ENCODE peak calls at places on chromosomes 1 and 21, in eight cellular contexts. Y is colonic mucosa, C is AG09319, F is astrocyte of the cerebellum, M is K562, B is esophagus muscularis mucosa, G is LNCaP clone FGC, Q is AG10803. T is an unnamed sample.

GRCh38 chr21:40618216-40618615 is 228.7 kb downstream of the DSCAM start:
- DNase-seq in C (no peak), M (no peak), Q (no peak), Y (no peak), G (no peak), B (no peak), F (no peak), T (no peak)

GRCh38 chr1:61746768-61747167 is 4.5 kb downstream of the PATJ start:
- DNase-seq in B (no peak), Q (peak; percentile 42), F (no peak), C (peak; percentile 3), M (no peak), G (no peak), Y (no peak), T (no peak)

GRCh38 chr1:150142083-150142482 is 7.6 kb upstream of the PLEKHO1 start:
- DNase-seq in Y (no peak), B (no peak), G (no peak), M (no peak), F (no peak), C (no peak), Q (no peak), T (no peak)

GRCh38 chr1:67647036-67647798 is 37.8 kb upstream of the GADD45A start:
- DNase-seq in M (no peak), Y (peak; percentile 49), F (no peak), G (peak; percentile 77), B (peak; percentile 85), C (no peak), Q (peak; percentile 73), T (no peak)

GRCh38 chr1:223609961-223610360 is 55.5 kb downstream of the CAPN8 start:
- DNase-seq in Y (no peak), G (no peak), F (no peak), C (no peak), M (no peak), Q (no peak), B (no peak), T (no peak)

GRCh38 chr1:26848947-26849774 is 13.8 kb upstream of the SFN start:
- DNase-seq in B (no peak), Q (peak; percentile 80), F (peak; percentile 36), G (no peak), C (peak; percentile 41), Y (peak; percentile 95), M (no peak), T (no peak)

GRCh38 chr1:205994342-205994741 is 8.9 kb downstream of the RAB7B start:
- DNase-seq in Q (no peak), F (no peak), M (no peak), G (no peak), B (no peak), C (no peak), Y (no peak), T (no peak)

GRCh38 chr1:3292868-3293562 is 161.4 kb upstream of the ARHGEF16 start:
- DNase-seq in F (no peak), M (no peak), Q (no peak), C (no peak), G (no peak), Y (no peak), B (no peak), T (no peak)

GRCh38 chr1:55679971-55680370 is 464.8 kb upstream of the USP24 start:
- DNase-seq in Y (no peak), G (no peak), B (no peak), F (no peak), C (peak; percentile 55), Q (peak; percentile 92), M (no peak), T (peak; percentile 54)

GRCh38 chr1:224113005-224113404 is 906 bp upstream of the FBXO28 start:
- DNase-seq in Q (no peak), G (no peak), F (no peak), Y (no peak), B (no peak), M (no peak), C (no peak), T (no peak)

GRCh38 chr1:235416662-235417049 is 49.4 kb downstream of the TBCE start:
- DNase-seq in F (no peak), Q (no peak), G (no peak), Y (no peak), B (no peak), M (no peak), C (no peak), T (no peak)

GRCh38 chr1:24463756-24464377 is 38.8 kb upstream of the RCAN3 start:
- DNase-seq in F (no peak), Q (no peak), M (no peak), Y (no peak), G (no peak), C (no peak), B (no peak), T (no peak)

GRCh38 chr1:69567847-69568434 is at the start of gene LRRC7:
- DNase-seq in G (no peak), B (no peak), Y (no peak), C (no peak), F (no peak), Q (no peak), M (peak; percentile 26), T (no peak)

GRCh38 chr1:84688461-84689061 is 1.7 kb downstream of the SSX2IP start:
- DNase-seq in G (no peak), F (no peak), C (no peak), B (no peak), Y (no peak), M (peak; percentile 21), Q (no peak), T (no peak)

GRCh38 chr1:52033190-52034049 is at the start of gene KTI12:
- DNase-seq in F (peak; percentile 77), Q (peak; percentile 90), Y (peak; percentile 87), M (peak; percentile 86), B (peak; percentile 95), C (peak; percentile 63), G (peak; percentile 67), T (peak; percentile 79)

GRCh38 chr1:211648336-211648735 is 27.1 kb downstream of the NEK2 start:
- DNase-seq in C (no peak), B (no peak), Q (no peak), F (no peak), G (no peak), M (no peak), Y (peak; percentile 60), T (no peak)

GRCh38 chr1:171636141-171636540 is 14.1 kb downstream of the MYOCOS start:
- DNase-seq in Q (no peak), Y (no peak), M (no peak), B (no peak), C (no peak), F (no peak), G (no peak), T (no peak)

GRCh38 chr1:203250936-203251335 is 21.5 kb upstream of the CHIT1 start:
- DNase-seq in B (no peak), Y (no peak), G (no peak), Q (peak; percentile 13), C (no peak), F (no peak), M (no peak), T (no peak)
- TF ChIP-seq CTCF in B (no peak), Y (no peak), G (no peak), Q (no peak), C (no peak), F (no peak), M (no peak), T (no peak)

GRCh38 chr1:151540982-151541377 is 871 bp downstream of the TUFT1 start:
- DNase-seq in C (no peak), Y (peak; percentile 44), M (no peak), F (no peak), G (no peak), Q (no peak), B (no peak), T (no peak)
- TF ChIP-seq CTCF in C (no peak), Y (no peak), M (no peak), F (no peak), G (no peak), Q (no peak), B (no peak), T (no peak)

DNA sequence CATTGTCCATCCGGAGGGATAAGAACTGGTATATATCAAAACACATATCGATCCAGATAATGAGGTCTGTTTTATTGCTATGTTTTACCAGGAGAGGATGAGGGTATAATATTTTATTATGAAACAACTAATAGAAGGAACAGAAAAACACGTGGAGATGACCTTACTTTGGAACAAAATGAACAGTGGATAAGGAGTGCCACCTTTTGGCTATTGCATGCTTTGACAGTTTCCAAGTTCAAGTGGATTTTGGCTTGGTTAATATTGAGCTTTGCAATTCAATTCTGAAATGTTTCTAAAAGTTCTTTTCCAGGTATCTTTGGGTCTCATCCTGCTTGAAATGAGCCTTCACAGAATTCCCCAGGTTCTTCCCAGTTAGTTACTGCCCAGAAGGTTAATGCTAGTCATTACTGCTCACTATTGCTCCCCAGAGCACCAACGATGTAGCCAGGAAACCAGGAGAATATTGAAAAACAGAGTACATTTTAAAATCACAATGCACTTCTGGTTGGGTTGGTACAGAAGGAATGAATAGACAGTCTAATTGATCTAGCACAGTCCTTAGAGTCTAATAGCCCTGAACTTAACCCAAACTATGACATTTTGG is 45.5 kb downstream of the ZC3H11B start:
- DNase-seq in Q (peak; percentile 42), F (peak; percentile 71), C (no peak), M (no peak), G (peak; percentile 54), Y (no peak), B (no peak), T (no peak)
- TF ChIP-seq CTCF in Q (peak; percentile 70), F (peak; percentile 65), C (peak; percentile 80), M (peak; percentile 64), G (peak; percentile 87), Y (no peak), B (peak; percentile 36), T (peak; percentile 73)

GRCh38 chr21:34885125-34885524 is 164.0 kb downstream of the RUNX1 start:
- DNase-seq in F (no peak), G (no peak), Q (no peak), M (no peak), C (no peak), B (peak; percentile 77), Y (peak; percentile 29), T (no peak)

GRCh38 chr21:34885636-34886553 is 163.2 kb downstream of the RUNX1 start:
- DNase-seq in Y (peak; percentile 80), F (no peak), M (no peak), B (peak; percentile 87), Q (no peak), G (no peak), C (no peak), T (no peak)

GRCh38 chr21:34882719-34883131 is 166.4 kb downstream of the RUNX1 start:
- DNase-seq in Q (no peak), C (no peak), B (no peak), F (no peak), G (no peak), M (no peak), Y (no peak), T (no peak)

GRCh38 chr21:34883501-34884271 is 165.4 kb downstream of the RUNX1 start:
- DNase-seq in Q (no peak), F (no peak), M (no peak), Y (no peak), B (peak; percentile 37), G (no peak), C (no peak), T (no peak)

DNA sequence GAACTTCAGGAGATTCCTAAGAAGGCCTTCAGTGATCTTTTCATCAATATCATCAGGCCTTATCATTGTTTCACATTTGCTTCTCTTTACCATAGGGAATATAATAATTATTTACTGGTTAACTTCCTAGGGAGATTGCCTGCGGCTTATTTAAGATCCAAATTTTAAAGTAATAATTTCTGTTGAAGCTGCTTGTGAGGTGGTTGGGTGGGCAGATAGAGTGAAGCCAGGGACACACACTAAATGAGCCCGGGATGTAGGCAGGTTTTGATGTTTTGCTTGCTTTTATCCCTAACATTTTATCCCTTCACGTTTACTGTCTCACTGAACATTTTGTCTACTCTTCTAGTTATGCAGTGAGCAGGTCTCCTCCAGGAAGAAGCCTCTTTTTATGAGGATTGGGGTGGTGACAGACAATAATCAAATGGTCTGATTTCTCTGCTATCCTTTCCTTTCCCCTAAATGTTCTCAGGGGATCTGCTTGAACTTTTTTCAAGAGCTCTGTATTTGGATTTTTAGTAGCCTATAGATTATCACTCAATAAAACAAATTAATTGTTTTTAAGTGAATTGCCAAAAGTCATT is 164.7 kb downstream of the RUNX1 start:
- DNase-seq in C (no peak), G (no peak), F (no peak), Q (no peak), M (no peak), B (peak; percentile 21), Y (no peak), T (no peak)
- TF ChIP-seq CTCF in C (no peak), G (no peak), F (no peak), Q (no peak), M (no peak), B (no peak), Y (no peak), T (no peak)

T was measured in AG04450.